ENCODE peak calls at places on chromosomes 16 and 17, in five cellular contexts. A, H, V, B and Y are unnamed samples.

GRCh38 chr16:15811778-15812750 is 44.8 kb downstream of the MYH11 start:
- DNase-seq in B (peak), H (no peak), A (no peak), V (peak), Y (peak)

GRCh38 chr17:2797632-2798031 is 1.4 kb downstream of the RAP1GAP2 start:
- DNase-seq in B (no peak), A (no peak), H (no peak), V (peak), Y (no peak)

GRCh38 chr16:29310852-29311314 is 95.6 kb downstream of the NPIPB11 start:
- DNase-seq in V (peak), B (no peak), A (no peak), H (no peak), Y (no peak)

GRCh38 chr16:64410306-64410705 is 711.6 kb downstream of the CDH11 start:
- DNase-seq in B (no peak), A (no peak), V (no peak), H (no peak), Y (no peak)

GRCh38 chr17:37802712-37803416 is 58.0 kb upstream of the HNF1B start:
- DNase-seq in H (no peak), A (no peak), V (peak), B (no peak), Y (peak)

GRCh38 chr16:1453316-1453715 is 9.0 kb upstream of the CCDC154 start:
- DNase-seq in A (no peak), B (no peak), H (no peak), V (no peak), Y (no peak)

GRCh38 chr16:88633684-88634140 is 4.7 kb upstream of the IL17C start:
- DNase-seq in B (no peak), V (no peak), A (peak), H (peak), Y (no peak)

GRCh38 chr17:29847527-29847931 is 82.5 kb downstream of the SSH2 start:
- DNase-seq in B (no peak), A (no peak), H (no peak), V (no peak), Y (no peak)

GRCh38 chr16:931651-932500 is 38.9 kb downstream of the LMF1 start:
- DNase-seq in H (no peak), A (no peak), B (no peak), V (no peak), Y (no peak)

GRCh38 chr16:84916156-84916555 is 95.2 kb downstream of the ZDHHC7 start:
- DNase-seq in A (no peak), H (no peak), V (peak), B (no peak), Y (no peak)

GRCh38 chr16:73147958-73148357 is 100.0 kb upstream of the ZFHX3 start:
- DNase-seq in A (no peak), V (no peak), B (no peak), H (no peak), Y (no peak)

GRCh38 chr16:85066346-85066885 is 38.8 kb downstream of the KIAA0513 start:
- DNase-seq in H (no peak), A (no peak), B (no peak), V (peak), Y (no peak)

GRCh38 chr17:57086069-57086930 is 1.3 kb downstream of the AKAP1 start:
- DNase-seq in B (peak), A (peak), H (no peak), V (peak), Y (no peak)

GRCh38 chr16:50267151-50267631 is 840 bp downstream of the ADCY7 start:
- DNase-seq in H (no peak), V (peak), B (peak), A (no peak), Y (no peak)

GRCh38 chr17:39213852-39214251 is 11.9 kb downstream of the STAC2 start:
- DNase-seq in B (no peak), V (no peak), A (no peak), H (no peak), Y (no peak)

GRCh38 chr16:49921791-49922456 is 66.0 kb upstream of the ZNF423 start:
- DNase-seq in H (peak), A (peak), V (peak), B (peak), Y (peak)

GRCh38 chr17:51258756-51259573 is 884 bp downstream of the MBTD1 start:
- DNase-seq in B (peak), V (peak), A (peak), H (no peak), Y (no peak)

GRCh38 chr17:67730706-67731105 is 13.0 kb downstream of the NOL11 start:
- DNase-seq in B (no peak), V (no peak), A (no peak), H (no peak), Y (no peak)

GRCh38 chr16:59754854-59755253 is 1020.7 kb upstream of the GOT2 start:
- DNase-seq in V (no peak), H (no peak), A (no peak), B (no peak), Y (no peak)

GRCh38 chr16:46690281-46691178 is 1.1 kb downstream of the ORC6 start:
- DNase-seq in V (no peak), H (no peak), A (no peak), B (no peak), Y (no peak)

GRCh38 chr17:77503916-77504651 is 363.3 kb downstream of the SEC14L1 start:
- DNase-seq in A (no peak), V (no peak), B (no peak), H (no peak), Y (no peak)

GRCh38 chr17:40331743-40332641 is 23.0 kb downstream of the RARA start:
- DNase-seq in B (no peak), H (no peak), A (no peak), V (peak), Y (no peak)

GRCh38 chr16:68284847-68285246 is 20.5 kb downstream of the SLC7A6 start:
- DNase-seq in A (no peak), B (no peak), H (no peak), V (peak), Y (no peak)

GRCh38 chr17:16407911-16408588 is 7.3 kb upstream of the TRPV2 start:
- DNase-seq in B (peak), A (no peak), H (peak), V (peak), Y (peak)

GRCh38 chr16:46970089-46970488 is 3.4 kb downstream of the DNAJA2 start:
- DNase-seq in A (no peak), B (no peak), H (no peak), V (peak), Y (no peak)

GRCh38 chr16:27982184-27982583 is 81.3 kb downstream of the GSG1L start:
- DNase-seq in A (no peak), H (no peak), B (peak), V (no peak), Y (no peak)

GRCh38 chr16:57533618-57534336 is 2.6 kb downstream of the CCDC102A start:
- DNase-seq in A (peak), B (no peak), H (no peak), V (peak), Y (no peak)

GRCh38 chr17:76688165-76688622 is 22.6 kb downstream of the MXRA7 start:
- DNase-seq in B (no peak), A (no peak), H (no peak), V (peak), Y (no peak)

GRCh38 chr16:64830653-64831052 is 291.2 kb downstream of the CDH11 start:
- DNase-seq in B (no peak), H (no peak), A (no peak), V (no peak), Y (no peak)

GRCh38 chr16:88013091-88013609 is 61.9 kb downstream of the BANP start:
- DNase-seq in H (no peak), V (no peak), A (no peak), B (no peak), Y (no peak)

GRCh38 chr17:29205047-29205446 is 24.8 kb upstream of the MYO18A start:
- DNase-seq in H (no peak), A (no peak), B (no peak), V (peak), Y (no peak)

GRCh38 chr16:23351360-23351759 is 49.3 kb downstream of the SCNN1B start:
- DNase-seq in V (no peak), B (no peak), H (no peak), A (no peak), Y (no peak)

GRCh38 chr17:1762906-1763829 is 1.3 kb downstream of the SERPINF1 start:
- DNase-seq in H (no peak), A (no peak), B (peak), V (peak), Y (peak)

GRCh38 chr17:45719335-45720071 is 64.6 kb upstream of the CRHR1 start:
- DNase-seq in B (peak), H (no peak), V (no peak), A (no peak), Y (no peak)